ENCODE peak calls at places on chromosomes 1 and 21, in five cellular contexts. Q, V, P, K and E are unnamed samples. For H3K9me3, the result is how much of the 10 kb centered on the place peaks cover.

GRCh38 chr1:41444246-41444645 is 40.2 kb downstream of the EDN2 start:
- DNase-seq in P (no peak), Q (no peak), K (no peak), V (no peak), E (no peak)

GRCh38 chr1:11908139-11909021 is 17.8 kb downstream of the KIAA2013 start:
- DNase-seq in Q (peak), K (peak), V (peak), P (peak), E (peak)

GRCh38 chr1:230781596-230781995 is 34.4 kb downstream of the CAPN9 start:
- DNase-seq in P (no peak), V (no peak), Q (no peak), K (no peak), E (no peak)

GRCh38 chr21:46227811-46228344 is 696 bp downstream of the LSS start:
- DNase-seq in Q (peak), P (peak), V (no peak), K (no peak), E (no peak)

GRCh38 chr1:203557390-203557789 is 63.4 kb downstream of the OPTC start:
- DNase-seq in P (no peak), K (peak), Q (no peak), V (no peak), E (no peak)

GRCh38 chr1:28577738-28578536 is 14.1 kb upstream of the RAB42 start:
- DNase-seq in K (no peak), V (no peak), P (no peak), Q (no peak), E (no peak)

GRCh38 chr1:32353431-32353830 is 8.9 kb downstream of the FAM229A start:
- DNase-seq in Q (peak), P (no peak), V (no peak), K (peak), E (no peak)

GRCh38 chr1:103336376-103336775 is 189.1 kb upstream of the RNPC3 start:
- DNase-seq in Q (no peak), V (no peak), P (no peak), K (no peak), E (no peak)

GRCh38 chr1:5297878-5298239 is 643.5 kb downstream of the AJAP1 start:
- DNase-seq in P (no peak), V (no peak), K (no peak), Q (no peak), E (no peak)
- H3K9me3 ChIP-seq in P (under half), V (under half), K (under half), Q (under half), E (under half)

DNA sequence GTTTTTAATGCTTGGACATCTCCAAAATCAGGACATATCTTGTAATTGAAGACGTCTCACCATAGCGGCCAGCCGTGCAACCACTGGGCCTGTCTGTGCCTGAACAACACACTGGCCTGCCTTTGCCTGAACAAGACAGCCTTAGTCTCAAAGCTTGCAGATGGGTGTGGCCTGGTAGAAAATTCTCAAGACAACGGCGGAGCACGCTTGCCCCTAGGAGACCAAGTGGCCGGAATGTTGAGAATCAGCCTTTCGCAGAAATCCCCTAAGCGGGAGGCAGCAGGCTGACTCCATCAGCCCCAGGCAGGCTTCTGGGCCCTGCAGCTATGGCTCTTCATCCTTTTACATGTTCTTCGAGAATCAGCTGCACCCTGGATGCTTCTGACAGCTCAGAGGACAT is 98.0 kb upstream of the C1orf174 start:
- DNase-seq in Q (no peak), P (no peak), K (no peak), V (no peak), E (no peak)
- H3K9me3 ChIP-seq in Q (under half), P (under half), K (under half), V (under half), E (under half)

GRCh38 chr1:196651637-196652215 is at the start of gene CFH:
- DNase-seq in Q (no peak), K (no peak), P (no peak), V (no peak), E (no peak)

GRCh38 chr1:196655037-196655436 is 3.2 kb downstream of the CFH start:
- DNase-seq in V (no peak), P (no peak), K (no peak), Q (no peak), E (no peak)

GRCh38 chr1:196651079-196651478 is 764 bp upstream of the CFH start:
- DNase-seq in P (no peak), Q (no peak), K (no peak), V (no peak), E (no peak)

GRCh38 chr1:196655494-196655893 is 3.7 kb downstream of the CFH start:
- DNase-seq in V (no peak), K (no peak), P (no peak), Q (no peak), E (no peak)

GRCh38 chr1:196654271-196654670 is 2.4 kb downstream of the CFH start:
- DNase-seq in P (no peak), V (no peak), Q (no peak), K (no peak), E (no peak)
- H3K9me3 ChIP-seq in P (under half), V (under half), Q (under half), K (under half), E (under half)

DNA sequence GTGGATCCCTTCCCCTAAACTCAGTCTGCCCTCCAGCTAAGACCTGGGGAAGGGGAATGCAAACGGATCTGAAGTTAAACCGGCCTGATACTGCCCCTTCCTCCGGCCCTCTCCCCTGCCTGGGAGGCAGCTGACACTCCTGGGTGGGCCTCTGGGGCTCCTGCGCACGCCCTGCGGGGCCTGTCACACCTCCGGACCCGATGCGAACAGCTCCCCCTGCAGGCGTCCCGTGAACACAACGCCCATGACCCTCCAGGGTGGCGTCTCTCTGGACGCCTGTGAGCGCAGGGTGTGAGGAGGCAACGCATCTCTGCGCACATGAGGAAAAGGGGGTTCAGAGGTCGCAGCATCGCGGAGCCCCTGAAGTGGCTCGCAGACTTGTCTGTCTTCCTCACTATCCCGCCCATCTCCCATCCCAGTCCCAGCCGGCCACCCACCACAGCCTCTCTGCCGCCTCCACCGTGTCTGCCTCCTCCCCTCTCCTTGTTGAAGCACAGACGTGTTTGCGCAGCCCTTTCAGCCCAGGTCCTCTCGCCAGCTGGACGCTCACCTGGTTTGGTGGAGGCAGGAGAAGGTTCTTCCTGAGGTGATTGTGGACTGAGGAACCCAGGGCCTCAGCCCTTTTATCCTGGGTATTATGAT is 421 bp upstream of the LCE3A start:
- DNase-seq in P (no peak), K (no peak), Q (peak), V (peak), E (no peak)
- H3K9me3 ChIP-seq in P (under half), K (under half), Q (under half), V (under half), E (under half)

GRCh38 chr1:179677882-179678281 is 65.2 kb upstream of the FAM163A start:
- DNase-seq in Q (no peak), K (no peak), P (no peak), V (no peak), E (no peak)
- H3K9me3 ChIP-seq in Q (under half), K (under half), P (under half), V (under half), E (under half)

DNA sequence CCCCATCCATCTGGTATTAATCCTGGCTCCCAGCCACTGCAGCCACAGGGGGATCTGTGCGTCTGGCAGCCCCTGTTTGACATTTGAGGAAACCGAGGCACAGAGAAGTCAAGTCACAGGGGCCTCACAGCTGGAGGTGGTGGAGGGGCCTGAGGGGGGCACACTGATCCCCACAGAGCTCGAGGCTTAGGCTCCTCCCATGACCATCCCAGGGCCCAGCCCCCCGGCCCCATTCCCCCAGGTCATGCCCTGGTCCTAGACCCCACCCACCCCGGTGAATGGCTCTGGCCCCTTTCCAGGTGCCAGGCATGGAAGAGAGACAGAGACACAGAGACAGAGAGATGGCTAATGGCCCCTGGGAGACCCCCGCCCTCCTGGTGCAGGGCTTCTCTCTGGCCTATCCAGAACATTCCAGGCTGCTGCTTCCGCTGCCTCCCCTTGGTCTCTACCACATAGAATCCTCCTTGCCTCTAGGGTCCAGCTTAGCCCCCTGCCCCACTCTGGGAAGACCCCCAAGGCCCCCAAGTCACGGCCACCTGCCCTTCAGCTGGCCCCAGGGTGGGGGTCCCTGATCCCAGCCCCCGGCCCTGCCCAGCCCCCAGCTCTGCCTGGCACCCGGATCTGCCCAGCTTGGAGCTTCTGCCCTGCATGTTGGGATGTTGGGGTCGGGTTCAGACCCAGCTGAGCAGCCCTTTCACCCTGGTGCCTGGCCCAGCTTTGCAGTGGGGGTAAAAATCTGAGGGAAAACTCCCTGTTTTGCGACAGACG is 29.2 kb upstream of the LRRC3 start:
- DNase-seq in K (peak), V (peak), Q (no peak), P (peak), E (no peak)
- H3K9me3 ChIP-seq in K (under half), V (under half), Q (under half), P (under half), E (under half)